ENCODE peak calls at places on chromosomes 1 and 21, in ten cellular contexts. I, V, X, D, H, Y, E, K, A and J are unnamed samples.
A peak's percentile ranks its signal among the peaks of the same experiment; 100 is the strongest.

GRCh38 chr1:32241011-32241763 is 5.8 kb upstream of the FAM167B start:
- DNase-seq in A (peak; percentile 86), Y (peak; percentile 77), X (peak; percentile 58), H (peak; percentile 50), K (peak; percentile 76), V (peak; percentile 44), I (peak; percentile 64), D (peak; percentile 77), E (peak; percentile 73), J (peak; percentile 64)

GRCh38 chr21:41957991-41958766 is 4.4 kb upstream of the C2CD2 start:
- DNase-seq in X (peak; percentile 93), K (peak; percentile 99), A (no peak), D (peak; percentile 63), V (peak; percentile 94), I (peak; percentile 62), E (peak; percentile 61), Y (no peak), H (peak; percentile 92), J (no peak)

GRCh38 chr1:27789511-27790154 is 16.6 kb downstream of the STX12 start:
- DNase-seq in D (peak; percentile 21), H (peak; percentile 54), V (peak; percentile 76), K (peak; percentile 92), A (no peak), X (no peak), E (no peak), Y (no peak), I (peak; percentile 85), J (no peak)

GRCh38 chr1:67942269-67942668 is 108.2 kb downstream of the DIRAS3 start:
- DNase-seq in Y (no peak), H (no peak), I (no peak), X (peak; percentile 53), D (no peak), V (peak; percentile 48), E (no peak), A (no peak), K (no peak), J (no peak)

GRCh38 chr1:85361106-85361505 is 84.7 kb upstream of the BCL10 start:
- DNase-seq in V (peak; percentile 72), D (no peak), X (peak; percentile 71), Y (no peak), E (no peak), K (peak; percentile 28), H (peak; percentile 96), I (no peak), A (no peak), J (no peak)

GRCh38 chr1:226353698-226354525 is 44.9 kb upstream of the LIN9 start:
- DNase-seq in D (no peak), V (no peak), Y (no peak), E (no peak), H (no peak), X (no peak), K (no peak), I (no peak), A (no peak), J (no peak)

GRCh38 chr1:244836135-244836521 is 670 bp downstream of the COX20 start:
- DNase-seq in A (no peak), K (peak; percentile 65), X (peak; percentile 53), E (no peak), D (peak; percentile 30), V (peak; percentile 42), Y (peak; percentile 27), I (no peak), H (peak; percentile 45), J (no peak)

GRCh38 chr1:224503161-224504118 is 68.8 kb upstream of the WDR26 start:
- DNase-seq in H (peak; percentile 86), E (peak; percentile 90), K (peak; percentile 93), A (peak; percentile 89), Y (peak; percentile 86), X (peak; percentile 95), D (peak; percentile 83), I (peak; percentile 96), V (peak; percentile 95), J (peak; percentile 92)

GRCh38 chr1:7842517-7842916 is 10.3 kb downstream of the UTS2 start:
- DNase-seq in H (no peak), K (no peak), Y (no peak), X (no peak), D (no peak), I (no peak), V (no peak), A (no peak), E (peak; percentile 24), J (no peak)

GRCh38 chr1:151613275-151613867 is 1.5 kb downstream of the SNX27 start:
- DNase-seq in Y (peak; percentile 42), K (no peak), I (no peak), X (no peak), H (no peak), E (no peak), V (no peak), A (no peak), D (no peak), J (no peak)

GRCh38 chr1:23596382-23597358 is 37.4 kb upstream of the ID3 start:
- DNase-seq in K (no peak), X (no peak), Y (no peak), D (no peak), I (no peak), E (no peak), H (no peak), V (no peak), A (no peak), J (no peak)

GRCh38 chr1:181793826-181794225 is 267.7 kb downstream of the ZNF648 start:
- DNase-seq in V (no peak), X (no peak), I (no peak), K (no peak), Y (no peak), D (no peak), A (no peak), H (no peak), E (no peak), J (no peak)

GRCh38 chr1:62389531-62389930 is 47.3 kb upstream of the USP1 start:
- DNase-seq in A (no peak), X (no peak), Y (no peak), H (no peak), I (no peak), V (peak; percentile 5), E (no peak), D (no peak), K (no peak), J (no peak)

GRCh38 chr1:27349784-27350672 is 8.2 kb downstream of the SYTL1 start:
- DNase-seq in Y (peak; percentile 92), D (peak; percentile 89), I (no peak), A (peak; percentile 89), H (peak; percentile 66), K (peak; percentile 69), E (peak; percentile 72), V (peak; percentile 83), X (peak; percentile 60), J (peak; percentile 83)

DNA sequence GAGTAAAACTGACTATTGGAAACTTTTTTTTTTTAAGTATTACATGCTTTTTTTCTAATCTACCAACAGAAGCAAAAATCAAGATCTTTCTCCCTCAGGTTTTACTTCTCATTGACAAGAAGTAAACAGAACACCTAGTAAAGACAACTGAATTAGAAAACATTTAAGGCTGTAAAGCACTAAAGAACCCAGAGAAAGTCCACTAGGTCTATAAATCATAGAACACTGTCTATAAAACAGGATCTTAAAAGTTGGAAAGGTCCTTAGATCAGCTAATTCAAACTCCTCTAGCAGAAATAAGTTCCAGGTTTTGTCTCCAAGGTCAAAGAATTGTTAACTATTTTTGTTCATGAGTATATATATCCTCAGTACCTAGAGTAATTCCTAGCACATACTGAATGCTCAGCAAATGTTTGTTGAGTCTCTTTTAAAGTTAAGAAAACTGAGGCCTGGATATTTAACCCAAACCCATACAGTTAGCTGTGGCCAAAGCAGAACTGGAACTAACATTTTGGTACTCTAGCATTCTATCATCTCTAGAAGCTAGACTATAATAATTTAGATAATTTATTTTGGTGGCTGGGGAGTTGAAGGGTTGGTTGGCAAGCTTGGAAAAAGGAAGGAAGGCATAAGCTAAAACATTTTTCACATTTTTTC is 3.0 kb downstream of the EPS15 start:
- DNase-seq in A (no peak), Y (no peak), K (no peak), V (no peak), D (no peak), E (no peak), H (no peak), X (no peak), I (no peak), J (no peak)
- H3K4me3 ChIP-seq in A (no peak overlapping the region), Y (no peak overlapping the region), K (no peak overlapping the region), V (peak overlapping the region; percentile 8), D (no peak overlapping the region), E (no peak overlapping the region), H (no peak overlapping the region), X (peak overlapping the region; percentile 84), I (peak overlapping the region; percentile 77), J (peak overlapping the region; percentile 75)

DNA sequence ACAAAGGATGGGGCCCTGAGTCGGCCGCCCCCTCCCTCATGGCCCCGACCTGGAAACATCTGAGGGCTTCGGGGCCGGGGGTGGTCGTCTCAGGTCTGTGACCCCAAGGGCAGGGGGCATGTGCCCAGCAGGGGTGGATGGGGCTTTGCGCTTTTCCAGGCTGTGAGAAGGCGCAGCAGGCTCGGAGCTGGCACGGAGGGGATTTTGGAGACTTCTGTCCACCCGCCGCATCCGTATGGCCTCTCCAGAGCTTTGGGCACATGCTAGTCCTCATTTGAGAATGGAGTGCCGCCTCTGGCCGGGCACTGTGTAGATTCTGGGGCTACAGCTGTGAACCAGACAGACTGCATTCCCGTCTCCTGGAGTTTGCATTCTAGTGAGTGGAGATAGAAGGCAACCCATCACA is 66.1 kb upstream of the WNT4 start:
- DNase-seq in X (no peak), A (no peak), V (no peak), K (no peak), E (no peak), Y (no peak), H (no peak), I (no peak), D (no peak), J (no peak)
- H3K27me3 ChIP-seq in X (peaks cover 55% of the 10 kb centered on the region), A (peaks cover 83% of the 10 kb centered on the region), V (peaks cover 45% of the 10 kb centered on the region), K (peaks cover 51% of the 10 kb centered on the region), E (peaks cover 77% of the 10 kb centered on the region), Y (peaks cover 99% of the 10 kb centered on the region), H (peaks cover 84% of the 10 kb centered on the region), I (peaks cover 67% of the 10 kb centered on the region), D (peaks cover 43% of the 10 kb centered on the region), J (peaks cover 58% of the 10 kb centered on the region)

GRCh38 chr1:59178339-59178744 is 118.6 kb upstream of the FGGY start:
- DNase-seq in E (no peak), V (no peak), D (peak; percentile 41), A (no peak), Y (no peak), K (no peak), H (peak; percentile 71), I (peak; percentile 43), X (peak; percentile 89), J (no peak)
- H3K27ac ChIP-seq in E (peak overlapping the region; percentile 41), V (no peak overlapping the region), D (peak overlapping the region; percentile 56), A (no peak overlapping the region), Y (no peak overlapping the region), K (no peak overlapping the region), H (peak overlapping the region; percentile 18), I (no peak overlapping the region), X (no peak overlapping the region), J (no peak overlapping the region)

DNA sequence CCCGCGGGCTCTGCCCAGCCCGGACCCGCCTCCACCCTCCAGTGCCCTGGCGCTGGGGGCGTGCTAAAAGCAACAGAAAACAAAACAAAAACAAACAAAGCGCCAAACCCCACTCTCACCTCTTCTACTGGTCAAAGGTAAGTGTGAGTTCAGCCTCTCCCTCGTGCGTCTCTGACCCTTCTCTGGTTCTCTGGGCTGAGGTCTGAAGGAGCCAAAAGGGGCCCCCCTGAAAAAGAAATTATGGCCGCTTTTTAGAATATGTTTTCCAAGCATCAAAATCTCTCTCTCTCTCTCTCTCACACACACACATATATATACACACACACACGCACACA is 133.5 kb upstream of the DPYD start:
- DNase-seq in D (no peak), A (no peak), Y (no peak), E (no peak), H (no peak), V (no peak), K (no peak), I (no peak), X (no peak), J (no peak)
- H3K4me3 ChIP-seq in D (peak overlapping the region; percentile 64), A (peak overlapping the region; percentile 48), Y (peak overlapping the region; percentile 58), E (no peak overlapping the region), H (peak overlapping the region; percentile 59), V (peak overlapping the region; percentile 38), K (peak overlapping the region; percentile 29), I (peak overlapping the region; percentile 57), X (peak overlapping the region; percentile 55), J (peak overlapping the region; percentile 63)